ENCODE peak calls at places on chromosomes 4 and X, in seven cellular contexts. K is Calu3; Z is CD8-positive, alpha-beta memory T cell; B is heart right ventricle; A is Panc1; V is dermis blood vessel endothelial cell; Y is MV-4-11. U is an unnamed sample.
A peak's percentile ranks its signal among the peaks of the same experiment; 100 is the strongest.

GRCh38 chr4:173367285-173367684 is 3.5 kb upstream of the SAP30 start:
- DNase-seq in K (no peak), Z (no peak), B (no peak), A (no peak), V (peak; percentile 61), Y (no peak), U (no peak)

GRCh38 chrX:37759878-37760418 is 19.9 kb upstream of the CYBB start:
- DNase-seq in K (no peak), Z (no peak), B (no peak), A (no peak), V (no peak), Y (no peak), U (no peak)

GRCh38 chrX:65941775-65942174 is 98.1 kb downstream of the VSIG4 start:
- DNase-seq in K (no peak), Z (no peak), B (no peak), A (no peak), V (no peak), Y (no peak), U (no peak)

GRCh38 chr4:44493924-44494323 is 45.3 kb upstream of the KCTD8 start:
- DNase-seq in K (no peak), Z (no peak), B (no peak), A (no peak), V (peak; percentile 44), Y (no peak), U (no peak)

GRCh38 chr4:168585168-168586091 is 88.6 kb downstream of the PALLD start:
- DNase-seq in K (peak; percentile 64), Z (no peak), B (peak; percentile 86), A (no peak), V (peak; percentile 89), Y (peak; percentile 19), U (no peak)

GRCh38 chr4:181597766-181598165 is 645.4 kb upstream of the TENM3 start:
- DNase-seq in K (no peak), Z (no peak), B (no peak), A (no peak), V (no peak), Y (no peak), U (no peak)

GRCh38 chr4:63296773-63297172 is 1112.5 kb downstream of the TECRL start:
- DNase-seq in K (no peak), Z (no peak), B (no peak), A (no peak), V (no peak), Y (no peak), U (no peak)

GRCh38 chrX:39497717-39498265 is 600.0 kb downstream of the BCOR start:
- DNase-seq in K (no peak), Z (no peak), B (no peak), A (no peak), V (no peak), Y (peak; percentile 62), U (no peak)

GRCh38 chrX:19865567-19866363 is 21.6 kb downstream of the SH3KBP1 start:
- DNase-seq in K (no peak), Z (no peak), B (peak; percentile 5), A (no peak), V (no peak), Y (peak; percentile 93), U (no peak)

GRCh38 chrX:39677987-39678840 is 419.5 kb downstream of the BCOR start:
- DNase-seq in K (no peak), Z (no peak), B (no peak), A (no peak), V (no peak), Y (no peak), U (no peak)

GRCh38 chr4:33160126-33160525 is 2440.0 kb downstream of the PCDH7 start:
- DNase-seq in K (no peak), Z (no peak), B (no peak), A (no peak), V (no peak), Y (peak; percentile 44), U (no peak)

GRCh38 chrX:39827959-39828358 is 269.8 kb downstream of the BCOR start:
- DNase-seq in K (no peak), Z (no peak), B (no peak), A (no peak), V (no peak), Y (no peak), U (no peak)

GRCh38 chr4:86935833-86936721 is 1.3 kb downstream of the AFF1 start:
- DNase-seq in K (peak; percentile 57), Z (peak; percentile 61), B (peak; percentile 55), A (peak; percentile 66), V (peak; percentile 75), Y (peak; percentile 77), U (no peak)

GRCh38 chr4:60805500-60806313 is 394.4 kb upstream of the ADGRL3 start:
- DNase-seq in K (peak; percentile 3), Z (no peak), B (no peak), A (peak; percentile 7), V (no peak), Y (peak; percentile 23), U (peak; percentile 5)

GRCh38 chr4:177489847-177490246 is 47.6 kb upstream of the AGA start:
- DNase-seq in K (no peak), Z (no peak), B (no peak), A (no peak), V (no peak), Y (no peak), U (no peak)

GRCh38 chr4:105246712-105247111 is 100.0 kb downstream of the TET2 start:
- DNase-seq in K (no peak), Z (no peak), B (no peak), A (no peak), V (no peak), Y (no peak), U (peak; percentile 79)

GRCh38 chr4:106264331-106264728 is 51.7 kb downstream of the TBCK start:
- DNase-seq in K (no peak), Z (no peak), B (no peak), A (no peak), V (peak; percentile 30), Y (peak; percentile 27), U (no peak)

GRCh38 chr4:57640391-57641100 is 530.4 kb upstream of the IGFBP7 start:
- DNase-seq in K (no peak), Z (no peak), B (no peak), A (no peak), V (no peak), Y (no peak), U (no peak)

GRCh38 chrX:136477026-136477425 is 10.7 kb upstream of the BRS3 start:
- DNase-seq in K (peak; percentile 23), Z (no peak), B (no peak), A (no peak), V (no peak), Y (no peak), U (no peak)

GRCh38 chr4:39427477-39428119 is 20.9 kb downstream of the KLB start:
- DNase-seq in K (no peak), Z (no peak), B (no peak), A (no peak), V (no peak), Y (no peak), U (no peak)

GRCh38 chr4:151853034-151853433 is 92.2 kb upstream of the GATB start:
- DNase-seq in K (no peak), Z (no peak), B (no peak), A (no peak), V (no peak), Y (peak; percentile 99), U (no peak)

GRCh38 chr4:15428611-15429010 is 778 bp downstream of the C1QTNF7 start:
- DNase-seq in K (no peak), Z (no peak), B (no peak), A (no peak), V (no peak), Y (no peak), U (no peak)

GRCh38 chr4:27807207-27807606 is 946.6 kb downstream of the STIM2 start:
- DNase-seq in K (no peak), Z (no peak), B (no peak), A (no peak), V (no peak), Y (no peak), U (no peak)

GRCh38 chr4:168361365-168362024 is 42.9 kb upstream of the DDX60 start:
- DNase-seq in K (no peak), Z (no peak), B (no peak), A (no peak), V (no peak), Y (no peak), U (no peak)

GRCh38 chr4:65559270-65559669 is 111.0 kb downstream of the EPHA5 start:
- DNase-seq in K (no peak), Z (no peak), B (no peak), A (no peak), V (no peak), Y (no peak), U (no peak)

GRCh38 chrX:48700951-48701653 is 4.6 kb downstream of the SUV39H1 start:
- DNase-seq in K (no peak), Z (no peak), B (no peak), A (no peak), V (no peak), Y (peak; percentile 16), U (no peak)

GRCh38 chr4:110869114-110869513 is 246.2 kb upstream of the PITX2 start:
- DNase-seq in K (no peak), Z (no peak), B (no peak), A (no peak), V (no peak), Y (no peak), U (no peak)

GRCh38 chrX:37468111-37468739 is 103.2 kb upstream of the LANCL3 start:
- DNase-seq in K (no peak), Z (no peak), B (no peak), A (no peak), V (no peak), Y (no peak), U (no peak)

GRCh38 chr4:106315968-106316772 is at the start of the genes AIMP1 and TBCK:
- DNase-seq in K (peak; percentile 80), Z (peak; percentile 81), B (peak; percentile 93), A (peak; percentile 67), V (peak; percentile 95), Y (peak; percentile 88), U (peak; percentile 68)

GRCh38 chr4:114879916-114880315 is 233.5 kb downstream of the NDST4 start:
- DNase-seq in K (no peak), Z (no peak), B (no peak), A (no peak), V (no peak), Y (no peak), U (no peak)

GRCh38 chrX:30313322-30313721 is 4.1 kb upstream of the NR0B1 start:
- DNase-seq in K (no peak), Z (no peak), B (no peak), A (no peak), V (no peak), Y (no peak), U (no peak)

GRCh38 chr4:76830612-76831474 is 67.1 kb downstream of the SOWAHB start:
- DNase-seq in K (peak; percentile 28), Z (no peak), B (peak; percentile 77), A (peak; percentile 88), V (peak; percentile 97), Y (no peak), U (peak; percentile 10)

GRCh38 chr4:139523076-139523475 is 32.9 kb downstream of the SETD7 start:
- DNase-seq in K (no peak), Z (no peak), B (no peak), A (no peak), V (peak; percentile 61), Y (no peak), U (no peak)

GRCh38 chr4:78613522-78614311 is 62.1 kb downstream of the ANXA3 start:
- DNase-seq in K (no peak), Z (no peak), B (no peak), A (no peak), V (no peak), Y (no peak), U (no peak)

GRCh38 chr4:128329638-128330037 is 42.0 kb upstream of the PGRMC2 start:
- DNase-seq in K (no peak), Z (no peak), B (no peak), A (no peak), V (no peak), Y (no peak), U (no peak)

GRCh38 chr4:151484396-151485102 is 75.6 kb downstream of the FHIP1A start:
- DNase-seq in K (peak; percentile 25), Z (no peak), B (no peak), A (peak; percentile 18), V (peak; percentile 6), Y (no peak), U (peak; percentile 18)

GRCh38 chrX:15524417-15524816 is 23.8 kb downstream of the BMX start:
- DNase-seq in K (no peak), Z (no peak), B (peak; percentile 8), A (no peak), V (peak; percentile 80), Y (no peak), U (no peak)

U was measured in SK-N-MC.